ENCODE peak calls at places on chromosomes 7 and 10, in eight cellular contexts. U is NK-92 treated with Interleukin-12 subunit alpha and Interleukin-12 subunit beta, amount 100 ng/mL, for 24 hours; C is AG04450; L is HEK293T; Y is A172; S is SW 1271; F is KBM-7; K is stimulated activated CD4-positive, alpha-beta T cell treated with anti-CD3 and anti-CD28 coated beads, Interleukin-12 subunit alpha, Interleukin-12 subunit beta, amount 100 ng/mL, for 4 hours. O is an unnamed sample.

GRCh38 chr10:28698075-28698474 is 20.8 kb downstream of the BAMBI start:
- DNase-seq in U (no peak), C (no peak), L (no peak), Y (no peak), S (no peak), F (no peak), K (no peak), O (no peak)

GRCh38 chr10:43658227-43658626 is 9.5 kb upstream of the ZNF32 start:
- DNase-seq in U (no peak), C (no peak), L (no peak), Y (no peak), S (no peak), F (no peak), K (no peak), O (no peak)

GRCh38 chr10:3272300-3272699 is 99.7 kb upstream of the PITRM1 start:
- DNase-seq in U (no peak), C (no peak), L (no peak), Y (no peak), S (no peak), F (no peak), K (no peak), O (no peak)

GRCh38 chr10:60282771-60283353 is 106.8 kb downstream of the ANK3 start:
- DNase-seq in U (no peak), C (no peak), L (no peak), Y (peak), S (no peak), F (peak), K (no peak), O (no peak)

GRCh38 chr7:153027904-153028303 is 268.4 kb downstream of the ACTR3B start:
- DNase-seq in U (no peak), C (no peak), L (no peak), Y (no peak), S (no peak), F (no peak), K (no peak), O (no peak)

GRCh38 chr10:102735065-102735562 is 8.6 kb upstream of the WBP1L start:
- DNase-seq in U (no peak), C (no peak), L (no peak), Y (no peak), S (no peak), F (no peak), K (no peak), O (no peak)

GRCh38 chr10:60114765-60115586 is 208.6 kb upstream of the CCDC6 start:
- DNase-seq in U (no peak), C (peak), L (peak), Y (peak), S (no peak), F (peak), K (no peak), O (no peak)

GRCh38 chr7:132152490-132152889 is 423.8 kb downstream of the PLXNA4 start:
- DNase-seq in U (no peak), C (no peak), L (no peak), Y (no peak), S (no peak), F (no peak), K (no peak), O (no peak)

GRCh38 chr10:27908231-27908630 is 90.6 kb downstream of the ODAD2 start:
- DNase-seq in U (no peak), C (no peak), L (no peak), Y (no peak), S (no peak), F (no peak), K (no peak), O (no peak)

GRCh38 chr7:22452142-22452763 is 47.7 kb downstream of the STEAP1B start:
- DNase-seq in U (no peak), C (no peak), L (peak), Y (no peak), S (no peak), F (peak), K (peak), O (peak)

GRCh38 chr7:127536426-127537152 is 48.8 kb downstream of the GCC1 start:
- DNase-seq in U (no peak), C (no peak), L (no peak), Y (no peak), S (no peak), F (peak), K (no peak), O (no peak)

GRCh38 chr10:131912620-131913019 is 11.8 kb downstream of the PPP2R2D start:
- DNase-seq in U (no peak), C (no peak), L (no peak), Y (no peak), S (no peak), F (no peak), K (no peak), O (no peak)

GRCh38 chr10:114541081-114541833 is 116.8 kb downstream of the ABLIM1 start:
- DNase-seq in U (peak), C (peak), L (no peak), Y (no peak), S (no peak), F (no peak), K (peak), O (peak)

GRCh38 chr7:110590415-110590814 is 500.5 kb upstream of the LRRN3 start:
- DNase-seq in U (no peak), C (no peak), L (no peak), Y (peak), S (no peak), F (no peak), K (no peak), O (no peak)

GRCh38 chr10:61669161-61669755 is 6.5 kb downstream of the CABCOCO1 start:
- DNase-seq in U (no peak), C (no peak), L (no peak), Y (no peak), S (no peak), F (no peak), K (no peak), O (no peak)

GRCh38 chr10:132540456-132540855 is 2.9 kb downstream of the INPP5A start:
- DNase-seq in U (no peak), C (no peak), L (no peak), Y (no peak), S (no peak), F (no peak), K (no peak), O (no peak)

GRCh38 chr10:27207350-27207749 is 33.2 kb downstream of the ACBD5 start:
- DNase-seq in U (no peak), C (peak), L (no peak), Y (no peak), S (no peak), F (no peak), K (no peak), O (no peak)

GRCh38 chr7:115475774-115476407 is 554.0 kb downstream of the MDFIC start:
- DNase-seq in U (no peak), C (no peak), L (peak), Y (peak), S (no peak), F (no peak), K (no peak), O (no peak)

GRCh38 chr7:78139335-78139734 is 340.8 kb downstream of the PHTF2 start:
- DNase-seq in U (no peak), C (no peak), L (no peak), Y (peak), S (no peak), F (no peak), K (no peak), O (no peak)

GRCh38 chr7:52273685-52274610 is 761.5 kb upstream of the POM121L12 start:
- DNase-seq in U (no peak), C (no peak), L (no peak), Y (no peak), S (no peak), F (no peak), K (no peak), O (peak)

GRCh38 chr10:102452672-102453340 is 1.5 kb upstream of the C10orf95 start:
- DNase-seq in U (peak), C (no peak), L (no peak), Y (peak), S (no peak), F (no peak), K (peak), O (peak)

GRCh38 chr7:155450558-155450827 is 7.4 kb upstream of the EN2 start:
- DNase-seq in U (no peak), C (no peak), L (no peak), Y (no peak), S (no peak), F (no peak), K (no peak), O (no peak)

GRCh38 chr10:133356549-133356948 is 1.3 kb downstream of the FUOM start:
- DNase-seq in U (no peak), C (no peak), L (no peak), Y (no peak), S (no peak), F (no peak), K (no peak), O (no peak)

GRCh38 chr7:48188776-48189520 is 17.7 kb downstream of the ABCA13 start:
- DNase-seq in U (no peak), C (no peak), L (no peak), Y (no peak), S (no peak), F (no peak), K (no peak), O (no peak)

GRCh38 chr7:100351657-100352058 is 6.3 kb upstream of the PILRB start:
- DNase-seq in U (peak), C (no peak), L (no peak), Y (no peak), S (no peak), F (no peak), K (no peak), O (no peak)

GRCh38 chr7:101717986-101718746 is 89.1 kb upstream of the MYL10 start:
- DNase-seq in U (peak), C (peak), L (no peak), Y (peak), S (no peak), F (peak), K (no peak), O (no peak)

GRCh38 chr10:489335-489734 is 200.1 kb downstream of the DIP2C start:
- DNase-seq in U (no peak), C (no peak), L (no peak), Y (no peak), S (no peak), F (no peak), K (no peak), O (no peak)

GRCh38 chr10:48990226-48990625 is 50.6 kb upstream of the LRRC18 start:
- DNase-seq in U (no peak), C (no peak), L (no peak), Y (no peak), S (no peak), F (no peak), K (no peak), O (no peak)

GRCh38 chr7:21504021-21504420 is 38.8 kb upstream of the DNAH11 start:
- DNase-seq in U (no peak), C (no peak), L (no peak), Y (no peak), S (no peak), F (no peak), K (no peak), O (no peak)

GRCh38 chr7:130135208-130136205 is 65.2 kb downstream of the KLHDC10 start:
- DNase-seq in U (no peak), C (no peak), L (no peak), Y (peak), S (no peak), F (peak), K (no peak), O (no peak)

GRCh38 chr7:2512179-2512644 is 7.4 kb upstream of the LFNG start:
- DNase-seq in U (no peak), C (no peak), L (no peak), Y (no peak), S (no peak), F (no peak), K (no peak), O (peak)

GRCh38 chr7:95723583-95724180 is 48.7 kb upstream of the DYNC1I1 start:
- DNase-seq in U (peak), C (no peak), L (peak), Y (peak), S (peak), F (peak), K (no peak), O (no peak)

GRCh38 chr10:71864861-71865473 is 13.9 kb upstream of the PSAP start:
- DNase-seq in U (no peak), C (no peak), L (no peak), Y (peak), S (no peak), F (no peak), K (no peak), O (no peak)

GRCh38 chr7:1676550-1677071 is 6.5 kb downstream of the ELFN1 start:
- DNase-seq in U (no peak), C (no peak), L (no peak), Y (no peak), S (no peak), F (no peak), K (no peak), O (no peak)

GRCh38 chr7:158525648-158526484 is 61.8 kb downstream of the PTPRN2 start:
- DNase-seq in U (no peak), C (no peak), L (no peak), Y (no peak), S (no peak), F (no peak), K (no peak), O (no peak)

GRCh38 chr10:132418520-132419416 is 21.8 kb downstream of the PWWP2B start:
- DNase-seq in U (no peak), C (no peak), L (no peak), Y (peak), S (no peak), F (peak), K (no peak), O (no peak)

GRCh38 chr10:43287056-43288007 is 20.5 kb upstream of the RASGEF1A start:
- DNase-seq in U (peak), C (no peak), L (no peak), Y (peak), S (peak), F (peak), K (no peak), O (peak)

GRCh38 chr10:44883581-44884331 is 27.4 kb upstream of the TMEM72 start:
- DNase-seq in U (no peak), C (no peak), L (no peak), Y (no peak), S (no peak), F (no peak), K (no peak), O (no peak)